ENCODE peak calls at places on chromosomes 13 and 19, in six cellular contexts. Z is endothelial cell of umbilical vein; P is activated CD4-positive, alpha-beta T cell treated with anti-CD3 and anti-CD28 coated beads, Interleukin-2, amount 50 U/mL, for 48 hours; X is ELF-1; L is amniotic epithelial cell; J is GM23338. T is an unnamed sample.

GRCh38 chr13:20826301-20826700 is 52.5 kb upstream of the EEF1AKMT1 start:
- DNase-seq in L (no peak), P (no peak), Z (no peak), J (no peak), X (no peak), T (no peak)

GRCh38 chr19:47331931-47332547 is at the start of gene C5AR2:
- DNase-seq in X (no peak), Z (no peak), J (no peak), L (no peak), P (no peak), T (no peak)

GRCh38 chr19:41302624-41303351 is 7.2 kb upstream of the CCDC97 start:
- DNase-seq in L (no peak), P (peak), X (no peak), J (no peak), Z (no peak), T (no peak)

GRCh38 chr19:5960005-5961001 is 17.6 kb downstream of the RANBP3 start:
- DNase-seq in Z (no peak), X (peak), L (no peak), P (no peak), J (no peak), T (no peak)

GRCh38 chr13:84400711-84401110 is 518.4 kb upstream of the SLITRK1 start:
- DNase-seq in L (peak), P (no peak), J (no peak), X (no peak), Z (no peak), T (peak)

GRCh38 chr13:36807616-36808015 is 11.4 kb upstream of the RFXAP start:
- DNase-seq in J (no peak), P (no peak), X (no peak), Z (no peak), L (no peak), T (no peak)

GRCh38 chr19:38658462-38659306 is 11.2 kb downstream of the ACTN4 start:
- DNase-seq in L (peak), P (no peak), J (no peak), Z (peak), X (no peak), T (peak)

GRCh38 chr19:5503598-5503997 is 48.4 kb downstream of the ZNRF4 start:
- DNase-seq in P (no peak), L (no peak), J (no peak), Z (no peak), X (peak), T (no peak)

GRCh38 chr13:79869326-79869725 is 388.4 kb downstream of the NDFIP2 start:
- DNase-seq in J (peak), Z (peak), X (peak), L (peak), P (no peak), T (peak)

GRCh38 chr13:46643165-46643777 is 90.3 kb downstream of the LRCH1 start:
- DNase-seq in X (no peak), L (peak), J (no peak), P (no peak), Z (no peak), T (peak)

GRCh38 chr19:14476663-14477401 is 1.7 kb upstream of the PTGER1 start:
- DNase-seq in P (no peak), X (peak), Z (no peak), J (no peak), L (peak), T (peak)

GRCh38 chr19:47106819-47107200 is 6.8 kb downstream of the ZC3H4 start:
- DNase-seq in P (no peak), L (peak), J (no peak), Z (no peak), X (no peak), T (no peak)

GRCh38 chr13:74142257-74142656 is 8.1 kb upstream of the KLF12 start:
- DNase-seq in J (no peak), Z (no peak), P (no peak), L (no peak), X (no peak), T (no peak)

GRCh38 chr13:19685445-19685844 is 52.0 kb downstream of the MPHOSPH8 start:
- DNase-seq in P (no peak), L (no peak), X (no peak), J (no peak), Z (no peak), T (no peak)

GRCh38 chr13:28528388-28528787 is 33.5 kb upstream of the FLT1 start:
- DNase-seq in X (no peak), Z (no peak), L (no peak), P (no peak), J (no peak), T (no peak)

GRCh38 chr13:84037937-84038464 is 155.7 kb upstream of the SLITRK1 start:
- DNase-seq in L (no peak), P (no peak), J (no peak), Z (no peak), X (peak), T (no peak)

GRCh38 chr19:34960103-34960805 is 3.8 kb downstream of the ZNF792 start:
- DNase-seq in L (peak), J (no peak), P (no peak), Z (no peak), X (no peak), T (peak)

GRCh38 chr13:78977311-78977710 is 318.4 kb upstream of the OBI1 start:
- DNase-seq in P (no peak), Z (no peak), X (no peak), J (no peak), L (no peak), T (no peak)

GRCh38 chr13:45782327-45783045 is 69.1 kb downstream of the SIAH3 start:
- DNase-seq in J (no peak), L (no peak), P (no peak), X (no peak), Z (no peak), T (no peak)

GRCh38 chr13:102141625-102142472 is 260.0 kb downstream of the FGF14 start:
- DNase-seq in P (no peak), L (peak), Z (peak), J (peak), X (no peak), T (no peak)

GRCh38 chr19:28168557-28168956 is 1044.4 kb downstream of the UQCRFS1 start:
- DNase-seq in L (no peak), Z (no peak), X (peak), J (peak), P (no peak), T (no peak)

GRCh38 chr13:44918323-44919102 is 70.8 kb downstream of the NUFIP1 start:
- DNase-seq in J (peak), X (peak), P (peak), Z (peak), L (peak), T (peak)

GRCh38 chr13:49315756-49316481 is 68.2 kb downstream of the CDADC1 start:
- DNase-seq in J (no peak), Z (no peak), L (no peak), X (no peak), P (no peak), T (no peak)

GRCh38 chr19:1468274-1469199 is 10.5 kb downstream of the C19orf25 start:
- DNase-seq in J (no peak), P (peak), L (no peak), X (no peak), Z (no peak), T (no peak)

GRCh38 chr19:50567052-50567841 is 988 bp downstream of the LRRC4B start:
- DNase-seq in Z (no peak), L (no peak), P (no peak), X (no peak), J (peak), T (no peak)

GRCh38 chr19:4694211-4694987 is 24.3 kb upstream of the MYDGF start:
- DNase-seq in Z (peak), X (no peak), P (no peak), J (no peak), L (peak), T (peak)

GRCh38 chr13:72072223-72072622 is 205.2 kb upstream of the DACH1 start:
- DNase-seq in P (no peak), X (no peak), L (no peak), J (no peak), Z (no peak), T (no peak)

GRCh38 chr19:372306-372890 is 27.8 kb upstream of the MIER2 start:
- DNase-seq in Z (peak), X (no peak), L (no peak), P (no peak), J (no peak), T (no peak)

GRCh38 chr13:73767747-73768315 is 366.4 kb downstream of the KLF12 start:
- DNase-seq in L (no peak), J (peak), Z (no peak), P (peak), X (no peak), T (no peak)

GRCh38 chr19:42282036-42282762 is 13.1 kb downstream of the CIC start:
- DNase-seq in P (no peak), Z (no peak), J (no peak), L (peak), X (no peak), T (no peak)

GRCh38 chr19:507286-508203 is at the start of gene TPGS1:
- DNase-seq in P (peak), Z (no peak), L (peak), X (peak), J (peak), T (peak)

T was measured in NCI-H226.